ENCODE peak calls at places on chromosomes 1 and 21, in eight cellular contexts. X is H4; B is transverse colon; Y is activated effector memory CD4-positive, alpha-beta T cell treated with anti-CD3 and anti-CD28 coated beads, Interleukin-2, amount 50 U/mL, for 16 hours; F is testis; Q is mesenchymal stem cell; V is iris pigment epithelial cell; S is kidney epithelial cell. G is an unnamed sample.

GRCh38 chr21:16741228-16741665 is 771.6 kb upstream of the CXADR start:
- DNase-seq in X (no peak), B (no peak), Y (no peak), F (no peak), Q (peak), V (no peak), S (no peak), G (no peak)

GRCh38 chr1:10710489-10710888 is 86.0 kb downstream of the CASZ1 start:
- DNase-seq in X (no peak), B (no peak), Y (no peak), F (no peak), Q (no peak), V (no peak), S (no peak), G (no peak)

GRCh38 chr1:108053291-108054023 is 88.5 kb upstream of the VAV3 start:
- DNase-seq in X (peak), B (no peak), Y (no peak), F (no peak), Q (peak), V (peak), S (no peak), G (no peak)

GRCh38 chr1:11281518-11282331 is 8.7 kb downstream of the UBIAD1 start:
- DNase-seq in X (no peak), B (no peak), Y (no peak), F (peak), Q (no peak), V (peak), S (no peak), G (no peak)

GRCh38 chr1:89259283-89259971 is 13.2 kb downstream of the GBP5 start:
- DNase-seq in X (no peak), B (peak), Y (peak), F (no peak), Q (no peak), V (no peak), S (no peak), G (no peak)

GRCh38 chr1:100353073-100353801 is 931 bp downstream of the CDC14A start:
- DNase-seq in X (no peak), B (peak), Y (peak), F (peak), Q (peak), V (no peak), S (no peak), G (no peak)

GRCh38 chr1:99621340-99621901 is 24.5 kb upstream of the PALMD start:
- DNase-seq in X (no peak), B (no peak), Y (no peak), F (no peak), Q (no peak), V (peak), S (peak), G (no peak)

GRCh38 chr1:2429780-2430591 is 17.6 kb upstream of the PEX10 start:
- DNase-seq in X (no peak), B (no peak), Y (no peak), F (no peak), Q (no peak), V (peak), S (no peak), G (no peak)

GRCh38 chr21:32403201-32403701 is 9.3 kb upstream of the EVA1C start:
- DNase-seq in X (peak), B (peak), Y (peak), F (peak), Q (peak), V (peak), S (no peak), G (no peak)

GRCh38 chr1:36099681-36100341 is 11.1 kb downstream of the ADPRS start:
- DNase-seq in X (peak), B (peak), Y (peak), F (peak), Q (peak), V (peak), S (no peak), G (no peak)

GRCh38 chr1:180167721-180168467 is 13.2 kb downstream of the QSOX1 start:
- DNase-seq in X (peak), B (peak), Y (peak), F (no peak), Q (no peak), V (peak), S (no peak), G (peak)

GRCh38 chr1:182599339-182599738 is 4.8 kb downstream of the RGS16 start:
- DNase-seq in X (no peak), B (no peak), Y (no peak), F (no peak), Q (no peak), V (no peak), S (no peak), G (no peak)

GRCh38 chr1:200075938-200076546 is 48.5 kb downstream of the NR5A2 start:
- DNase-seq in X (peak), B (no peak), Y (no peak), F (peak), Q (peak), V (peak), S (peak), G (no peak)

GRCh38 chr1:54859687-54860391 is 27.2 kb downstream of the DHCR24 start:
- DNase-seq in X (no peak), B (no peak), Y (no peak), F (no peak), Q (no peak), V (peak), S (no peak), G (no peak)

GRCh38 chr1:217088521-217089221 is 365.4 kb upstream of the ESRRG start:
- DNase-seq in X (peak), B (no peak), Y (no peak), F (no peak), Q (peak), V (peak), S (no peak), G (no peak)

GRCh38 chr1:230516890-230517289 is 90.8 kb upstream of the PGBD5 start:
- DNase-seq in X (no peak), B (no peak), Y (no peak), F (no peak), Q (no peak), V (no peak), S (no peak), G (no peak)